ENCODE peak calls at places on chromosome X, in five cellular contexts. Q is fibroblast of lung, T is endodermal cell, J is GM23248, P is astrocyte. F is an unnamed sample. For H3K4me1, the result is how much of the 10 kb centered on the place peaks cover.

GRCh38 chrX:53281321-53281822 is at the start of gene IQSEC2:
- DNase-seq in J (peak), Q (peak), P (peak), T (peak), F (peak)

GRCh38 chrX:40146471-40147398 is 49.0 kb upstream of the BCOR start:
- DNase-seq in Q (peak), J (peak), P (peak), T (peak), F (peak)

GRCh38 chrX:18833071-18833731 is 125.8 kb downstream of the PPEF1 start:
- DNase-seq in J (peak), T (no peak), P (peak), Q (peak), F (no peak)

GRCh38 chrX:71111141-71111843 is at the start of gene IL2RG:
- DNase-seq in T (no peak), Q (no peak), J (no peak), P (no peak), F (no peak)

GRCh38 chrX:15497865-15498264 is 2.7 kb upstream of the BMX start:
- DNase-seq in P (no peak), J (peak), T (peak), Q (peak), F (peak)

GRCh38 chrX:139078761-139079160 is 367.2 kb upstream of the FGF13 start:
- DNase-seq in T (no peak), J (no peak), Q (peak), P (peak), F (no peak)

GRCh38 chrX:13051529-13052172 is 7.2 kb upstream of the FAM9C start:
- DNase-seq in J (no peak), T (no peak), P (peak), Q (peak), F (no peak)

GRCh38 chrX:9522756-9523155 is 57.9 kb downstream of the TBL1X start:
- DNase-seq in Q (no peak), J (no peak), T (no peak), P (no peak), F (peak)

GRCh38 chrX:41870719-41871151 is 52.6 kb downstream of the CASK start:
- DNase-seq in J (no peak), Q (no peak), T (no peak), P (no peak), F (no peak)

GRCh38 chrX:40646489-40647306 is 663 bp downstream of the CXorf38 start:
- DNase-seq in T (no peak), J (peak), P (no peak), Q (peak), F (peak)

GRCh38 chrX:71195959-71196727 is 26.9 kb upstream of the GJB1 start:
- DNase-seq in T (peak), Q (no peak), J (no peak), P (no peak), F (no peak)

GRCh38 chrX:46571423-46572294 is 1.9 kb upstream of the CHST7 start:
- DNase-seq in J (no peak), P (no peak), T (no peak), Q (no peak), F (no peak)

GRCh38 chrX:1502241-1502640 is 34.7 kb downstream of the P2RY8 start:
- DNase-seq in P (no peak), J (no peak), Q (no peak), T (no peak), F (no peak)

GRCh38 chrX:143165778-143166177 is 140.1 kb downstream of the SPANXN4 start:
- DNase-seq in Q (no peak), J (no peak), T (no peak), P (no peak), F (no peak)

GRCh38 chrX:49309401-49309981 is 6.0 kb downstream of the GAGE10 start:
- DNase-seq in J (peak), T (peak), Q (peak), P (peak), F (peak)

GRCh38 chrX:153924149-153924861 is 1.8 kb downstream of the ARHGAP4 start:
- DNase-seq in T (no peak), P (no peak), Q (peak), J (peak), F (no peak)

GRCh38 chrX:154446430-154446829 is 2.5 kb downstream of the FAM50A start:
- DNase-seq in Q (no peak), P (no peak), J (no peak), T (no peak), F (no peak)

GRCh38 chrX:65586491-65586890 is 51.9 kb upstream of the LAS1L start:
- DNase-seq in T (no peak), Q (peak), J (peak), P (peak), F (no peak)

GRCh38 chrX:86383681-86384540 is 235.7 kb downstream of the DACH2 start:
- DNase-seq in J (no peak), Q (no peak), T (no peak), P (no peak), F (no peak)

GRCh38 chrX:34874763-34875162 is 67.8 kb upstream of the FAM47B start:
- DNase-seq in Q (no peak), T (no peak), P (no peak), J (no peak), F (no peak)

GRCh38 chrX:17584248-17584681 is 153.0 kb upstream of the SCML1 start:
- DNase-seq in Q (peak), P (peak), T (no peak), J (peak), F (peak)

GRCh38 chrX:25858273-25858880 is 279.8 kb upstream of the MAGEB18 start:
- DNase-seq in Q (peak), T (no peak), J (no peak), P (no peak), F (no peak)

GRCh38 chrX:100720301-100720700 is 11.6 kb downstream of the SYTL4 start:
- DNase-seq in T (no peak), J (peak), P (no peak), Q (no peak), F (no peak)

GRCh38 chrX:150897371-150898319 is 823 bp downstream of the CD99L2 start:
- DNase-seq in Q (peak), J (peak), T (peak), P (peak), F (peak)

GRCh38 chrX:22032084-22032483 is at the start of gene PHEX:
- DNase-seq in T (no peak), P (no peak), Q (no peak), J (no peak), F (no peak)

GRCh38 chrX:40266490-40267333 is 169.0 kb upstream of the BCOR start:
- DNase-seq in T (peak), J (peak), P (peak), Q (peak), F (peak)

GRCh38 chrX:72003811-72004750 is 93.4 kb downstream of the NHSL2 start:
- DNase-seq in P (peak), T (peak), J (peak), Q (peak), F (peak)

GRCh38 chrX:44904542-44905115 is 31.6 kb downstream of the KDM6A start:
- DNase-seq in J (peak), T (no peak), P (no peak), Q (peak), F (peak)

GRCh38 chrX:66399273-66399672 is 235.2 kb downstream of the HEPH start:
- DNase-seq in P (no peak), T (no peak), Q (no peak), J (no peak), F (no peak)

GRCh38 chrX:126550816-126551215 is 1.8 kb downstream of the DCAF12L1 start:
- DNase-seq in J (no peak), T (no peak), P (no peak), Q (no peak), F (no peak)

GRCh38 chrX:318068-318738 is 393 bp downstream of the GTPBP6 start:
- DNase-seq in J (peak), P (peak), T (peak), Q (peak), F (peak)

DNA sequence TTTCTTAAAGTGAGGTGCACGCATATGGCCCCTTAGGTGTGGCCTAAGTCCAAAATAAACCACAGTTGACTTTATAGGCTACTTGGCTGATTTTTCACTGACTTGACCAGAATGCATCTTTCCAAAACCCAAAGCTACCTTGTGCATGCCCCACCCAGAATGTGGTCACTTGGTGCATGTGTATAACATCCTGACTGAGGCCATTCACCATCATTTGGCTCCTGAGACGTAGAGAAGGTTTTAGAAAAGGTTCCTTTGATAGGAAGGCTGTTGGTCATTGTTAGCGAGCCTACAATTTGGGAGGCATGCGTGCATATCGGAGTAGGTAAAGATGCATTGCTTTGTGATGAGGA is 84.6 kb downstream of the PLAC1 start:
- DNase-seq in Q (no peak), T (no peak), P (no peak), J (no peak), F (no peak)
- H3K4me1 ChIP-seq in Q (under half), T (under half), P (under half), J (under half), F (under half)

DNA sequence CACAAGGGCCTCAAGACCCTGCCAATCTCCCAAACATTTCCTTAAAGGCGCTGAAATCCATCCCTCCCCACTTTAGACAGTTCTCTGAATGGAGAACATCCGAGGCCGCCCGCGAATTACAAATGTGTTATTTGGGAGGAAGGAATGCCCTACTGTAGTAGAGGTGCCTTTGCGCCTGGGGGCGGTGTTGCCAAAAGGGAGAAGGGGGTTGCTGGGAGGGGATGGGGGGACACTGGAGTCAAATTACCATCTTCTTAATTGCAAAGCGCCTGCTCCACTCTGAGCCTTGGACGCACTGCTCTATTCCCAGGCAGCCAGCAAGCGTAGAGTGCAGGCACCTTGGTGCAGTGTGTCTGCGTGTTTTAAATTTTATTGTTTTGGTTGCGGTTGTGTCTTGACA is 2.7 kb downstream of the TMEM255A start:
- DNase-seq in Q (no peak), P (no peak), J (no peak), T (peak), F (no peak)
- H3K4me3 ChIP-seq in Q (no peak), P (no peak), J (no peak), T (peak), F (no peak)

GRCh38 chrX:11109968-11110367 is 1.2 kb upstream of the HCCS start:
- DNase-seq in T (no peak), J (no peak), P (no peak), Q (no peak), F (no peak)
- H3K9ac ChIP-seq in T (no peak), J (no peak), P (peak), Q (no peak), F (no peak)

GRCh38 chrX:68837119-68837518 is 8.3 kb downstream of the EFNB1 start:
- DNase-seq in J (no peak), T (no peak), Q (no peak), P (no peak), F (no peak)

GRCh38 chrX:68840256-68840655 is 11.4 kb downstream of the EFNB1 start:
- DNase-seq in J (no peak), P (no peak), Q (no peak), T (no peak), F (no peak)

GRCh38 chrX:68839771-68840170 is 10.9 kb downstream of the EFNB1 start:
- DNase-seq in J (no peak), P (no peak), Q (no peak), T (no peak), F (no peak)

GRCh38 chrX:68841251-68842049 is 12.6 kb downstream of the EFNB1 start:
- DNase-seq in Q (no peak), P (no peak), J (no peak), T (no peak), F (no peak)

GRCh38 chrX:68838571-68838910 is 9.7 kb downstream of the EFNB1 start:
- DNase-seq in Q (no peak), J (no peak), P (no peak), T (no peak), F (no peak)
- H3K4me1 ChIP-seq in Q (under half), J (under half), P (under half), T (under half), F (under half)

GRCh38 chrX:36986231-36986630 is 21.9 kb upstream of the FAM47C start:
- DNase-seq in J (no peak), Q (no peak), T (peak), P (no peak), F (peak)
- H3K4me3 ChIP-seq in J (no peak), Q (no peak), T (no peak), P (peak), F (peak)

GRCh38 chrX:136209751-136210150 is 41.4 kb downstream of the MAP7D3 start:
- DNase-seq in Q (no peak), P (no peak), J (no peak), T (no peak), F (no peak)

GRCh38 chrX:136210806-136211205 is 40.4 kb downstream of the MAP7D3 start:
- DNase-seq in T (no peak), Q (no peak), P (no peak), J (no peak), F (no peak)

GRCh38 chrX:136210243-136210642 is 41.0 kb downstream of the MAP7D3 start:
- DNase-seq in P (no peak), J (no peak), T (no peak), Q (no peak), F (no peak)

GRCh38 chrX:136207546-136207945 is 43.7 kb downstream of the MAP7D3 start:
- DNase-seq in T (no peak), Q (no peak), J (no peak), P (no peak), F (no peak)

DNA sequence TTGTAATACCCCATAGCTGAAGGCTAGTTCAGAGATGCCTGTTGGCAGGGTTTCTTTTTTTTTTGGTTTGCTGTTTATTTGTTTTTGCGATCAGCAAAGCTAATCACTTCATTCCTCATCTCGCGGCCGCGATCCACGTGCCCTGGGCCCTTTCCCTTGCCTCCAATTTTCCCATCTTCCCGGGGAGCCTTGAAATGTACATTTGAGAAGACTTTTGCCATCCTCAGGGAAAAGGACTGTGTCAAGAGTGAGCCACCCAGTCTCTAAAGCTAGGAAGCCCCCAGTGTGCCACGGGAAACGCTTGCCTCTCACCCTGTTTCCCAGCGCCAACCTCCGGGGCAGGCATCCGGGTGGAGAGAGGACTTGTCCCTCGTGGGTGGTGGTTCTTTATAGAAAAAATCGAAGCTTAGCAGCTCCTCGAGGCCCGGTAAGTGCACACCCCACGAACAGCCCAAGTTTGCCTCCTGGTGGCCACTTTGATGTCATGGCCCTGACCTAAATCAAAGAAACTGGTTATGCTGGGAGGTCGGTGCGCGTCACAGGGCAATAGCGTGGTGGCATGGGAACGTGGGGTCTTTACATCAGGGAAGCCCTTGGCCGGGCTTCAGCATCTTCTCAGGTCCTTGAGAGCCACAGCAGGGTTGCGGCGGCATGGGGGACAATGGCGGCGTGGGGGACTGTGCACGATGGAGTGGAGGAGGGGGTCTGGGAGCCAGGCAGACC is 42.0 kb downstream of the MAP7D3 start:
- DNase-seq in J (peak), P (peak), Q (peak), T (peak), F (peak)
- H3K9ac ChIP-seq in J (no peak), P (peak), Q (no peak), T (no peak), F (peak)

GRCh38 chrX:102514536-102514935 is 2.0 kb downstream of the TMSB15A start:
- DNase-seq in J (no peak), T (no peak), P (no peak), Q (no peak), F (no peak)
- H3K4me1 ChIP-seq in J (under half), T (under half), P (under half), Q (under half), F (under half)

GRCh38 chrX:130124577-130124976 is 14.3 kb upstream of the ELF4 start:
- DNase-seq in T (no peak), P (no peak), Q (no peak), J (no peak), F (no peak)
- H3K4me3 ChIP-seq in T (no peak), P (no peak), Q (no peak), J (no peak), F (no peak)